ENCODE peak calls at places on chromosomes 1 and 21, in ten cellular contexts. X is A549; Y is effector memory CD4-positive, alpha-beta T cell; E is heart right ventricle; S is CD8-positive, alpha-beta T cell; O is CD4-positive, alpha-beta memory T cell; H is uterus; T is naive thymus-derived CD4-positive, alpha-beta T cell; F is OCI-LY7; V is fibroblast of lung. A is an unnamed sample.

GRCh38 chr1:177937174-177937770 is 32.6 kb downstream of the SEC16B start:
- DNase-seq in F (no peak), E (no peak), Y (no peak), X (no peak), S (no peak), H (no peak), T (no peak), V (no peak), O (no peak), A (no peak)

GRCh38 chr1:154608522-154609294 is 722 bp upstream of the ADAR start:
- DNase-seq in V (peak; percentile 64), Y (peak; percentile 20), E (peak; percentile 40), H (no peak), T (peak; percentile 36), O (peak; percentile 47), S (peak; percentile 9), F (peak; percentile 52), X (peak; percentile 22), A (no peak)

GRCh38 chr1:29709711-29710169 is 473.4 kb downstream of the PTPRU start:
- DNase-seq in F (no peak), O (no peak), T (no peak), X (no peak), E (no peak), S (no peak), V (peak; percentile 88), H (no peak), Y (no peak), A (no peak)

GRCh38 chr1:22611530-22611947 is 24.9 kb upstream of the C1QA start:
- DNase-seq in H (no peak), T (no peak), F (peak; percentile 33), V (peak; percentile 55), E (peak; percentile 38), S (no peak), Y (no peak), X (no peak), O (peak; percentile 6), A (no peak)

GRCh38 chr1:61481313-61481712 is 243.6 kb downstream of the TM2D1 start:
- DNase-seq in X (peak; percentile 28), H (no peak), E (no peak), T (no peak), V (no peak), O (no peak), F (no peak), S (no peak), Y (no peak), A (no peak)

GRCh38 chr1:23979387-23980005 is 631 bp downstream of the SRSF10 start:
- DNase-seq in E (no peak), S (no peak), V (no peak), F (no peak), H (no peak), Y (no peak), X (no peak), T (no peak), O (no peak), A (no peak)

GRCh38 chr1:80218112-80218511 is 1211.6 kb upstream of the ADGRL4 start:
- DNase-seq in T (no peak), V (peak; percentile 27), F (peak; percentile 48), Y (no peak), S (no peak), E (no peak), H (no peak), O (no peak), X (no peak), A (no peak)

GRCh38 chr1:192609110-192610079 is 26.6 kb upstream of the RGS13 start:
- DNase-seq in F (peak; percentile 93), X (no peak), S (peak; percentile 24), V (no peak), T (peak; percentile 76), H (peak; percentile 26), Y (peak; percentile 40), E (peak; percentile 17), O (peak; percentile 76), A (no peak)

GRCh38 chr1:165849336-165850133 is 22.1 kb downstream of the UCK2 start:
- DNase-seq in T (no peak), V (no peak), E (no peak), F (no peak), O (no peak), Y (no peak), S (no peak), X (no peak), H (no peak), A (no peak)
- H3K27ac ChIP-seq in T (no peak overlapping the region), V (no peak overlapping the region), E (no peak overlapping the region), F (no peak overlapping the region), O (no peak overlapping the region), Y (no peak overlapping the region), S (no peak overlapping the region), X (no peak overlapping the region), H (no peak overlapping the region), A (no peak overlapping the region)

GRCh38 chr1:17287377-17287776 is 20.6 kb upstream of the PADI4 start:
- DNase-seq in H (no peak), V (peak; percentile 87), X (peak; percentile 63), F (no peak), S (no peak), Y (no peak), E (no peak), O (no peak), T (no peak), A (no peak)

GRCh38 chr1:17292299-17293198 is 15.4 kb upstream of the PADI4 start:
- DNase-seq in Y (no peak), E (no peak), H (no peak), V (no peak), O (no peak), X (no peak), F (no peak), T (no peak), S (no peak), A (no peak)

GRCh38 chr1:17286646-17287045 is 21.4 kb upstream of the PADI4 start:
- DNase-seq in E (no peak), Y (no peak), X (no peak), S (no peak), H (no peak), O (no peak), T (no peak), F (no peak), V (no peak), A (no peak)

GRCh38 chr1:17290553-17290952 is 17.4 kb upstream of the PADI4 start:
- DNase-seq in E (no peak), Y (no peak), O (no peak), S (no peak), H (no peak), F (no peak), X (no peak), T (no peak), V (no peak), A (no peak)

DNA sequence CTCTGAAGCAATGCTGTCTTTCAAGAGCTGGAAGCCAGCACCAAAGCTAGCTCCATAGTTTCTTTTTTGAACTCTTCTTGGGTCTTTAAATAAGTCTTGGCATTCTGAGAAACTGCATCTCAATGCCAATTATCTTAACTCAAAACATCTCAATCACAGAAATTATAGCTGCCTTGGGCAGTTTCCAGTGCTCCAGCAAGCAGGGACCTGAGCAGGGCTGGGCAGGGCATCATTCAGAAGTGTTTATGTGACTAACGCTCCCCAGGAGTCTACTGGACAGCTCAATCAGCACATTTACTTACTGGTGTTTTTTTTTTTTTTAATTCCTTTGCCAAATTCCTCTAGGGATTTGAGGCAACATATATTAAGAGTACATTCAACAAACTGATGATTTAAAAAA is 18.2 kb upstream of the PADI4 start:
- DNase-seq in X (no peak), T (no peak), O (no peak), S (no peak), H (no peak), F (no peak), Y (no peak), E (no peak), V (peak; percentile 74), A (no peak)
- H3K27ac ChIP-seq in X (peak overlapping the region; percentile 53), T (no peak overlapping the region), O (no peak overlapping the region), S (no peak overlapping the region), H (no peak overlapping the region), F (no peak overlapping the region), Y (no peak overlapping the region), E (no peak overlapping the region), V (no peak overlapping the region), A (no peak overlapping the region)

GRCh38 chr1:207806531-207807394 is 54.9 kb downstream of the CD46 start:
- DNase-seq in Y (no peak), O (peak; percentile 32), T (no peak), X (no peak), F (no peak), E (no peak), V (peak; percentile 58), S (no peak), H (no peak), A (no peak)
- H3K27ac ChIP-seq in Y (peak overlapping the region; percentile 40), O (peak overlapping the region; percentile 29), T (peak overlapping the region; percentile 54), X (peak overlapping the region; percentile 78), F (peak overlapping the region; percentile 32), E (peak overlapping the region; percentile 5), V (peak overlapping the region; percentile 95), S (no peak overlapping the region), H (peak overlapping the region; percentile 73), A (peak overlapping the region; percentile 71)

GRCh38 chr21:28216976-28217523 is 775.6 kb downstream of the LTN1 start:
- DNase-seq in V (no peak), O (no peak), T (no peak), X (no peak), S (no peak), Y (no peak), E (no peak), F (no peak), H (no peak), A (no peak)

GRCh38 chr21:28212056-28212455 is 780.6 kb downstream of the LTN1 start:
- DNase-seq in S (no peak), H (peak; percentile 89), X (no peak), O (no peak), V (peak; percentile 11), F (no peak), T (no peak), Y (no peak), E (no peak), A (no peak)

GRCh38 chr21:28220670-28221069 is 772.0 kb downstream of the LTN1 start:
- DNase-seq in X (no peak), H (no peak), E (no peak), V (peak; percentile 39), F (no peak), S (no peak), O (no peak), Y (no peak), T (no peak), A (no peak)

GRCh38 chr21:28213221-28213620 is 779.5 kb downstream of the LTN1 start:
- DNase-seq in F (no peak), T (no peak), H (no peak), X (no peak), E (no peak), S (no peak), V (no peak), Y (no peak), O (no peak), A (no peak)

DNA sequence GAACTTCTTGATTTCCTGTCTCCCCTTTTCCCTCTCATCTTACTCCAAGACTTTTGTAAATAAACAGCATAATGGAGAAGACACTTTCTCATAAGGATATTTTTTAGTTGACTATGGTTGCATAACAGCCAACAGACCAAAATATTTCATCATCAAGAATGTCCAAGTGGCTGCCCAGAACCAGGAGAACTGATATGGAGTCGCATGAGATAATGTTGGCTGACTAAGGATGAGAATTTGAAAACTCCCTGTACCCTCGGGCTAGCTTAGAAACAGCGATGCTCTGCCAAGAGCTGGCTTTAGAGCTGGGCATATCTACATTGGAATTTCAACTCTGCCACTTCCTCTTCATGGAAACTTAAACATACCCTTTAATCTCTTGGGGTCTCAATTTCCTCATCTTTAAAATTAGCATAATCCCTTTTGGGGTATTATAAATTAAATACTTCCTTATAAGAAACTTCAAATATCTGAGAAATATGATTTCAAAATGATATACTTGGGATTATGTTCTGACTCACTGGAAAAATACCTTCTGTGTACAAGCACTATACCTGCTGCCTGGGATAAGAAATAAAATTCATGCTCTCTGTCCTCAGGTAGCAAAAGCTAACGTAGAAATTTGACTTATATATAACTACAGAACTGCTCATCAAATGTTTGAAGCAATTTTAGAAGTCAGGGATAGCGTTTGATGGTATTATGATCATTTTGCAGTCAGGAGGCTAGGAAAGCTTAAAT is 777.3 kb downstream of the LTN1 start:
- DNase-seq in F (no peak), S (no peak), V (peak; percentile 53), T (no peak), Y (no peak), X (no peak), H (peak; percentile 44), E (no peak), O (no peak), A (no peak)
- H3K27ac ChIP-seq in F (no peak overlapping the region), S (no peak overlapping the region), V (no peak overlapping the region), T (no peak overlapping the region), Y (no peak overlapping the region), X (no peak overlapping the region), H (peak overlapping the region; percentile 72), E (peak overlapping the region; percentile 37), O (no peak overlapping the region), A (no peak overlapping the region)